ENCODE peak calls at places on chromosome 15, in seven cellular contexts. Q is endothelial cell of umbilical vein; C is AG04450; W is CD8-positive, alpha-beta memory T cell; U is Panc1; V is RWPE2; Z is GM23338. S is an unnamed sample. For H3K27me3, the result is how much of the 10 kb centered on the place peaks cover.

GRCh38 chr15:73370151-73370550 is 1.4 kb upstream of the HCN4 start:
- DNase-seq in U (no peak), W (no peak), Q (no peak), Z (peak), C (no peak), V (no peak), S (peak)

GRCh38 chr15:70382009-70382749 is 284.5 kb upstream of the TLE3 start:
- DNase-seq in W (no peak), U (no peak), Z (no peak), Q (no peak), V (no peak), C (no peak), S (no peak)

GRCh38 chr15:32818758-32819405 is 101.1 kb downstream of the GREM1 start:
- DNase-seq in Q (no peak), C (peak), V (no peak), W (no peak), U (no peak), Z (no peak), S (peak)

GRCh38 chr15:72365844-72366243 is 10.0 kb downstream of the HEXA start:
- DNase-seq in Q (no peak), V (no peak), U (no peak), Z (no peak), C (no peak), W (peak), S (no peak)

GRCh38 chr15:74202461-74203401 is at the start of gene STRA6:
- DNase-seq in Z (peak), W (no peak), C (no peak), U (no peak), V (no peak), Q (no peak), S (peak)

GRCh38 chr15:80436511-80437307 is 32.5 kb downstream of the ARNT2 start:
- DNase-seq in W (no peak), C (no peak), Q (no peak), V (peak), Z (no peak), U (peak), S (no peak)

GRCh38 chr15:42826251-42826890 is 89.4 kb upstream of the CDAN1 start:
- DNase-seq in Z (no peak), Q (no peak), V (no peak), U (no peak), W (no peak), C (no peak), S (no peak)

GRCh38 chr15:29672923-29673809 is 149.1 kb downstream of the TJP1 start:
- DNase-seq in U (no peak), V (no peak), Z (no peak), C (no peak), Q (no peak), W (no peak), S (no peak)

GRCh38 chr15:91136386-91136923 is 36.4 kb downstream of the SV2B start:
- DNase-seq in Q (no peak), U (no peak), C (no peak), Z (no peak), V (no peak), W (no peak), S (no peak)

GRCh38 chr15:31353931-31354330 is 27.3 kb downstream of the KLF13 start:
- DNase-seq in W (no peak), V (no peak), Q (no peak), C (no peak), Z (no peak), U (no peak), S (no peak)

GRCh38 chr15:85764649-85765277 is 30.0 kb downstream of the KLHL25 start:
- DNase-seq in V (no peak), U (no peak), Z (no peak), Q (no peak), W (no peak), C (no peak), S (peak)

GRCh38 chr15:39403674-39404117 is 177.2 kb upstream of the THBS1 start:
- DNase-seq in W (no peak), Z (no peak), V (no peak), C (peak), U (no peak), Q (peak), S (no peak)

DNA sequence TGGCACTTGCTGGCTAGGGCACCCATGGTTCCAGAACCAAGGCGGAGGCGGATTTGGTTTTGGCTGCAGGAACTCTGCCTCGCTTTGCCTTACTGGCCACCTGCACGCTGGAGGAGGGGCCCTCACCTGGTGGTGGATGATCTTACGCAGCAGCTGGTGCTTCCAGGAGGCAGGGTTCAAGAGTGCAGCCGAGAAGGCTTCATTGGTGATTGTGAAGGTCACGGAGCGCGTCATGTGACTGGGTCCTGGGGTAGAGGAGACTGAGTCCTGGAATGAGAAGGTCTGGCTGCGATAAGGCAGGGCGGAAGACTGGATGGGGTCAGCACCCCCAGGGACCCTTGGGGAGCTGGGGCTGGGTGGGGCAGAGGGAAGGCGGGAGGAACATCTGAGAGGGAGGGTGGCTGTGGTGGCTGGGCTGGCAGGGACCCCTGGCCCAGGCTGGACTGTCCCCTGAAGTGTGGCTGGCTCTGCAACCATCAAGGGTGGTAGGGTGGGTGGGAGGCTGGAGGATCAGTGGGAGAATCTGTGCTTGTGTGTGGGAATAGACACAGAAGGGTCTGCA is 25.8 kb upstream of the GOLGA6C start:
- DNase-seq in C (no peak), V (peak), Q (no peak), W (no peak), Z (no peak), U (no peak), S (peak)
- H3K27me3 ChIP-seq in C (half or more), V (under half), Q (under half), W (under half), Z (under half), U (under half), S (under half)

GRCh38 chr15:78942741-78943140 is 2.1 kb downstream of the CTSH start:
- DNase-seq in W (no peak), Q (no peak), U (no peak), C (no peak), V (no peak), Z (no peak), S (no peak)

GRCh38 chr15:78944669-78945407 is at the start of gene CTSH:
- DNase-seq in Q (peak), V (no peak), U (no peak), W (peak), C (no peak), Z (peak), S (peak)

GRCh38 chr15:78944202-78944625 is 632 bp downstream of the CTSH start:
- DNase-seq in V (no peak), C (no peak), Q (no peak), W (no peak), Z (no peak), U (no peak), S (no peak)

GRCh38 chr15:78946493-78946892 is 1.6 kb upstream of the CTSH start:
- DNase-seq in Z (no peak), W (no peak), Q (no peak), V (no peak), U (no peak), C (no peak), S (peak)

DNA sequence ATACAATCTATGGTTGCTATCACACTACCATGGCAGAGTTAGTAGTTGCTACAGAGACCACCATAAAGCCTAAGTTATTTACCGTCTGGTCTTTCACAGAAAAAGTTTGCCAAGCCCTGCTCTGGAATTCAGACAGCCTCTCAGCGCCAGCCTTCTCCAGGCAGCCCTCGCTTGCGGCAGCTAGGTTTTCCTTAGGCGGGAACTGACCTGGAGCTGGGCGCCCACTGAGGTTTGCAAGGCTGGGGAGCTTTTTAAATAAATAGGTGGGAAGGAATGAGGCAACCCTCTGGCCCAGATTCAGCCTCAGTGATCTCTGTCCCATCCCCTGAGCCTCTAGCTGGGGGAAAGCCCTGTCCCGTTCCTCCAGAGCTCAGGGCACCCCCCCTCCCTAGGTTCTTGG is 1.2 kb downstream of the CTSH start:
- DNase-seq in Z (peak), W (no peak), V (no peak), U (no peak), C (no peak), Q (no peak), S (peak)
- H3K4me3 ChIP-seq in Z (peak), W (peak), V (no peak), U (peak), C (no peak), Q (no peak), S (no peak)

GRCh38 chr15:41491889-41492288 is 1.8 kb upstream of the ITPKA start:
- DNase-seq in U (no peak), V (no peak), Z (no peak), W (no peak), Q (no peak), C (no peak), S (no peak)
- H3K27me3 ChIP-seq in U (under half), V (under half), Z (half or more), W (under half), Q (under half), C (under half), S (half or more)

GRCh38 chr15:59249816-59250215 is 43.2 kb downstream of the LDHAL6B start:
- DNase-seq in Q (no peak), U (no peak), Z (no peak), W (no peak), C (no peak), V (no peak), S (no peak)

GRCh38 chr15:59251001-59251845 is 44.6 kb downstream of the LDHAL6B start:
- DNase-seq in W (no peak), C (no peak), U (no peak), Q (no peak), V (no peak), Z (no peak), S (no peak)

GRCh38 chr15:59255647-59256380 is 49.2 kb downstream of the LDHAL6B start:
- DNase-seq in C (no peak), U (no peak), V (no peak), Q (no peak), Z (no peak), W (peak), S (no peak)

GRCh38 chr15:59250249-59250648 is 43.6 kb downstream of the LDHAL6B start:
- DNase-seq in W (no peak), U (no peak), V (no peak), C (no peak), Q (no peak), Z (no peak), S (no peak)

DNA sequence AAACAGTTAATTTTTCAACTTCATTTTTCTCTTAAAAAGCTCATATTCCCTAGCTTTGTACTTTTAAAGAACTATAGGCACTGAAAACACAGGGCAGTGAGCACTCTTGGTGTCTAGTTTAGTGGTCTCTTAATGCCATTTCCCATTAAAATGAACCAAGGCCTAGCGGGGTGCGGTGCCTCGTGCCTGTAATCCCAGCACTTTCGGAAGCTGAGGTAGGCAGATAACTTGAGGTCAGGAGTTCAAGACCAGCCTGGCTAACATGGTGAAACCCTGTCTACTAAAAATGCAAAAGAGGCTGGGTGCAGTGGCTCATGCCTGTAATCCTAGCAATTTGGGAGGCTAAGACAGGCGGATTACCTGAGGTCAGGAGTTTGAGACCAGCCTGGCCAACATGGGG is 45.5 kb downstream of the LDHAL6B start:
- DNase-seq in W (no peak), Q (no peak), C (no peak), Z (no peak), U (no peak), V (no peak), S (no peak)
- H3K4me3 ChIP-seq in W (no peak), Q (no peak), C (no peak), Z (no peak), U (no peak), V (no peak), S (no peak)

DNA sequence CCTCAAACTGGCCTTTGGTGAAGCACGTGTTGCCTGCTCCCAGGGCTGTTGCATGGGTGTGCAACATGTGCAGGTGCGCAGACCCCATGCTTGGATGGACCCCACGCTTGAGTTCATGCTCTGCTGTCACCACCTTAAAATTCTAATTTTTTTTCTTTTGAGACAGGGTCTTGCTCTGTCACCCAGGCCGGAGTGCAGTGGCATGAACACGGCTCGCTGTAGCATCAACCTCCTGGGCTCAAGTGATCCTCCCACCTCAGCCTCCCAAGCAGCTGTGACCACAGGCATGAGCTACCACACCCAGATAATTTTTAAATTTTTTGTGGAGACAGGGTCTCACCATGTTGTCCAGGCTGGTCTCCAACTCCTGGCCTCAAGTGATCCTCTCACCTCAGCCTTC is 9.1 kb upstream of the IGDCC3 start:
- DNase-seq in Q (no peak), U (no peak), Z (no peak), W (no peak), C (no peak), V (no peak), S (no peak)
- H3K27me3 ChIP-seq in Q (under half), U (under half), Z (under half), W (under half), C (under half), V (under half), S (under half)

GRCh38 chr15:89496155-89497098 is at the start of gene RHCG:
- DNase-seq in Q (peak), W (no peak), V (peak), Z (peak), U (no peak), C (no peak), S (peak)
- H3K4me3 ChIP-seq in Q (peak), W (no peak), V (no peak), Z (peak), U (peak), C (peak), S (peak)

GRCh38 chr15:100877551-100877950 is 2.1 kb upstream of the ALDH1A3 start:
- DNase-seq in W (no peak), C (no peak), Q (no peak), V (no peak), U (no peak), Z (no peak), S (no peak)
- H3K27me3 ChIP-seq in W (under half), C (under half), Q (under half), V (under half), U (under half), Z (half or more), S (under half)

DNA sequence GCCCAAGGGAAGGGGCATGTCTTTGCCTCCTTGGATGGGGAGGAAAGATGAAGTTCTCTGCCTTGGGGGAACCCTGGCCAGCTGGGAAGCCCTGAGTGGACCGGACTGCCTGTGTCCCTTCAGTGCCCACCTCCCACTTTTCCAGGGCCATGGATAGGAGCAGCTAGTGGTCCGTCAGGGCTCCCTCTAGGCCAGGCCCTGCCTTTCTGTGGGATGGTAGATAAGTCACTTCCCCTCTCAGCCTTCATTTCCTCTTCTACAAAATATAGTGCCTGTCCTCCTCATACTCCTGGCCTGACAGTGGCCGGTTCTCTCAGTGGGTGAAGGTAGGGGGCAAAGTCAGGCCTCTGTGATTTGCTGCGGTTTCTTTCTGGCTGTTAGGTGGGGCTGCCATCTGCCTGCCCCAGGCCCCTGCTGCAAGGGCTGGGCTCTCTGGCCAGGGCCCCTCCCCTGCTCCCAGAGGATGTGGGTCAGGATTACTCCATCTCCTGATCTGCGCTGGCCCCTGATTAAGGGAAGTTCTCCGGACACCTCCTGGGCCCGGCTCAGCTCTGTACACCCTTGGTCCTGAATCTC is 1.4 kb downstream of the PLEKHO2 start:
- DNase-seq in U (no peak), Q (peak), W (no peak), C (no peak), V (no peak), Z (no peak), S (peak)
- H3K4me3 ChIP-seq in U (peak), Q (peak), W (peak), C (peak), V (peak), Z (peak), S (peak)